ENCODE peak calls at places on chromosomes 4 and X, in four cellular contexts. One of them, this sample, is unnamed.

GRCh38 chr4:155866177-155866576 is at the start of gene ASIC5:
- DNase-seq in OCI-LY7: no peak
- DNase-seq in A549: no peak
- DNase-seq in NB4: no peak
- DNase-seq in this sample: no peak

GRCh38 chr4:73730292-73730691 is 10.1 kb upstream of the CXCL8 start:
- DNase-seq in OCI-LY7: no peak
- DNase-seq in A549: no peak
- DNase-seq in NB4: peak; percentile 48
- DNase-seq in this sample: peak; percentile 15

GRCh38 chr4:148054275-148054674 is 322.4 kb downstream of the ARHGAP10 start:
- DNase-seq in OCI-LY7: peak; percentile 62
- DNase-seq in NB4: peak; percentile 32
- DNase-seq in A549: no peak
- DNase-seq in this sample: peak; percentile 10

GRCh38 chr4:121764702-121765367 is at the start of gene SMIM43:
- DNase-seq in A549: no peak
- DNase-seq in OCI-LY7: no peak
- DNase-seq in NB4: no peak
- DNase-seq in this sample: no peak

GRCh38 chr4:83906561-83906960 is 370.7 kb downstream of the GPAT3 start:
- DNase-seq in A549: no peak
- DNase-seq in OCI-LY7: no peak
- DNase-seq in NB4: no peak
- DNase-seq in this sample: no peak

GRCh38 chrX:151183912-151184565 is 7.7 kb downstream of the GPR50 start:
- DNase-seq in OCI-LY7: no peak
- DNase-seq in NB4: no peak
- DNase-seq in A549: no peak
- DNase-seq in this sample: no peak

GRCh38 chrX:28188526-28188925 is 207.3 kb upstream of the DCAF8L1 start:
- DNase-seq in A549: no peak
- DNase-seq in NB4: no peak
- DNase-seq in OCI-LY7: no peak
- DNase-seq in this sample: no peak

GRCh38 chrX:118666521-118666920 is 60.9 kb upstream of the IL13RA1 start:
- DNase-seq in NB4: no peak
- DNase-seq in A549: peak; percentile 10
- DNase-seq in OCI-LY7: no peak
- DNase-seq in this sample: no peak

GRCh38 chr4:17763931-17764330 is 17.5 kb downstream of the FAM184B start:
- DNase-seq in A549: no peak
- DNase-seq in NB4: no peak
- DNase-seq in OCI-LY7: no peak
- DNase-seq in this sample: no peak

GRCh38 chr4:11912886-11913285 is 484.2 kb upstream of the HS3ST1 start:
- DNase-seq in NB4: no peak
- DNase-seq in OCI-LY7: no peak
- DNase-seq in A549: no peak
- DNase-seq in this sample: no peak

GRCh38 chrX:135688137-135688536 is 25.3 kb upstream of the CT45A1 start:
- DNase-seq in A549: no peak
- DNase-seq in OCI-LY7: no peak
- DNase-seq in NB4: peak; percentile 7
- DNase-seq in this sample: no peak

GRCh38 chr4:126969360-126969759 is 663.4 kb upstream of the INTU start:
- DNase-seq in A549: no peak
- DNase-seq in OCI-LY7: no peak
- DNase-seq in NB4: no peak
- DNase-seq in this sample: no peak

GRCh38 chr4:71290074-71290473 is 48.7 kb upstream of the SLC4A4 start:
- DNase-seq in A549: no peak
- DNase-seq in NB4: no peak
- DNase-seq in OCI-LY7: no peak
- DNase-seq in this sample: no peak

GRCh38 chrX:144265641-144266040 is 381.8 kb downstream of the UBE2NL start:
- DNase-seq in A549: no peak
- DNase-seq in NB4: no peak
- DNase-seq in OCI-LY7: no peak
- DNase-seq in this sample: no peak

GRCh38 chrX:152601848-152602616 is 35.7 kb upstream of the GABRQ start:
- DNase-seq in NB4: peak; percentile 30
- DNase-seq in A549: no peak
- DNase-seq in OCI-LY7: peak; percentile 19
- DNase-seq in this sample: no peak

GRCh38 chrX:154594491-154594890 is 9.6 kb downstream of the CTAG1A start:
- DNase-seq in A549: no peak
- DNase-seq in NB4: no peak
- DNase-seq in OCI-LY7: no peak
- DNase-seq in this sample: no peak

GRCh38 chr4:41814565-41814964 is 66.0 kb upstream of the PHOX2B start:
- DNase-seq in OCI-LY7: no peak
- DNase-seq in A549: no peak
- DNase-seq in NB4: no peak
- DNase-seq in this sample: no peak

GRCh38 chrX:41655631-41656030 is 33.1 kb upstream of the GPR34 start:
- DNase-seq in A549: no peak
- DNase-seq in NB4: no peak
- DNase-seq in OCI-LY7: no peak
- DNase-seq in this sample: no peak

GRCh38 chr4:112848931-112849330 is 200.5 kb upstream of the ANK2 start:
- DNase-seq in A549: no peak
- DNase-seq in OCI-LY7: no peak
- DNase-seq in NB4: no peak
- DNase-seq in this sample: no peak

GRCh38 chr4:26441110-26441509 is 49.2 kb downstream of the CCKAR start:
- DNase-seq in A549: no peak
- DNase-seq in NB4: no peak
- DNase-seq in OCI-LY7: no peak
- DNase-seq in this sample: no peak

GRCh38 chr4:4852591-4853362 is 6.7 kb upstream of the MSX1 start:
- DNase-seq in OCI-LY7: no peak
- DNase-seq in A549: no peak
- DNase-seq in NB4: no peak
- DNase-seq in this sample: no peak

GRCh38 chr4:76055005-76055404 is 19.1 kb upstream of the CXCL11 start:
- DNase-seq in OCI-LY7: peak; percentile 6
- DNase-seq in A549: no peak
- DNase-seq in NB4: peak; percentile 22
- DNase-seq in this sample: no peak

GRCh38 chrX:39613997-39614679 is 483.6 kb downstream of the BCOR start:
- DNase-seq in NB4: no peak
- DNase-seq in OCI-LY7: no peak
- DNase-seq in A549: no peak
- DNase-seq in this sample: no peak

GRCh38 chr4:81747242-81747930 is 275.7 kb upstream of the RASGEF1B start:
- DNase-seq in OCI-LY7: no peak
- DNase-seq in NB4: peak; percentile 53
- DNase-seq in A549: no peak
- DNase-seq in this sample: no peak

GRCh38 chrX:9204560-9204959 is 170.6 kb upstream of the FAM9B start:
- DNase-seq in NB4: no peak
- DNase-seq in OCI-LY7: no peak
- DNase-seq in A549: peak; percentile 7
- DNase-seq in this sample: no peak

GRCh38 chr4:23856630-23857029 is 33.2 kb downstream of the PPARGC1A start:
- DNase-seq in A549: no peak
- DNase-seq in OCI-LY7: no peak
- DNase-seq in NB4: no peak
- DNase-seq in this sample: no peak

GRCh38 chrX:130623508-130623907 is 221.7 kb downstream of the RBMX2 start:
- DNase-seq in A549: no peak
- DNase-seq in OCI-LY7: no peak
- DNase-seq in NB4: no peak
- DNase-seq in this sample: no peak

GRCh38 chr4:88672987-88673386 is 24.6 kb downstream of the NAP1L5 start:
- DNase-seq in OCI-LY7: peak; percentile 32
- DNase-seq in NB4: peak; percentile 48
- DNase-seq in A549: no peak
- DNase-seq in this sample: no peak
- TF ChIP-seq CTCF in OCI-LY7: peak; percentile 83
- TF ChIP-seq CTCF in NB4: peak; percentile 65
- TF ChIP-seq CTCF in A549: peak; percentile 51
- TF ChIP-seq CTCF in this sample: peak; percentile 74

DNA sequence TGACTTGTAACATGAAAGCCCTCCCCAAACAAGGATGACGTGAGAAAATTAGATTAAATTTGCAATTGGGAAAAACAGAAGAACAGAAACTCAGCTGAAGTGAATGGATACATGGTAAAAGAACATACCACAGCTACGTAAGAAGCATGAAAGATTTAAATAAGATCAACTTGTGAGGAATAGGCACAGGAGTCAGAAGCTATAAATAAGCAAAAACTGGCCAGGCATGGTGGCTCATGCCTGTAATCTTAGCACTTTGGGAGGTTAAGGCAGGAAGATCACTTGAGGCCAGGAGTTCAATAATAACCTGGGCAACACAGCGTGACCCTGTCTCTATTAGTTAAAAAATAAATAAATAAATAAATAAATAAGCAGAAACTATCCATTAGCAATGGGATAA is 33.6 kb upstream of the ZCCHC13 start:
- DNase-seq in A549: no peak
- DNase-seq in OCI-LY7: no peak
- DNase-seq in NB4: no peak
- DNase-seq in this sample: no peak
- H3K4me3 ChIP-seq in A549: no peak overlapping the region
- H3K4me3 ChIP-seq in OCI-LY7: no peak overlapping the region
- H3K4me3 ChIP-seq in NB4: no peak overlapping the region
- H3K4me3 ChIP-seq in this sample: no peak overlapping the region

DNA sequence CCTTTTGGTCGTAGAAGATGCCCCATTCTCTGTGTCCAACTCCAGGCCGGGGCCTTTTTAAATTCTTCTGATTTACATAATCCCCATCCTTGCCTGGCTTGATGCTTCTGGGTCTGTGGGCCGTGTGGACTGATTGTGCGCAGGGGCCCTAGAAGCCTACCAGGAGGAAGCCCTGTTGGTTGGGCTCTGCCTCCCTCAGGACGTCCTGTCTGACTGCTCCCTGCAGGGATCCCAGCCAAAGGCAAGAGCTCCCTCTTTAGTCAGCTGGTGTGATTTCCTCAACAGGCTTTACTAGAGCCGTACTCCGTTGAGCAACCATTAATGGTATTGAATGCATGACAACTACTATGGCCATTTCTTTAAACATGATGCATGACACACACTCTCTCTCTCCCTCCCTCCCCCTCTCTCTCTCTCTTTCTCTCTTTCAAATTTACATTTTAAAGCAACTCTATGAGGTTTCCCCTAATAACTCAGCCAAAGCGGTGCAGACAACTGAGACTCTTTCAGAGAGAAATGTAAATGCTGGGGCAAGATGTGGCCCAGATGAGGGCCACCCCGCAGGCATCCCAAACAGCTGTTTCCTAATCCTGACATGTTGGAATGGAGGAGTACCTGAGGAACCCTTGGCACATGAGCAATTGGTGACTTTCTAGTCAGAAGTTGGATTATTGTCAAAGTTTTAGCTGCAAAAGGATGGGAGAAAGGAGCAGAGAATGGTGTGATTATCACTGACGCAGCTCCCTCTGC is 117.3 kb downstream of the DRD5 start:
- DNase-seq in NB4: peak; percentile 48
- DNase-seq in A549: peak; percentile 11
- DNase-seq in OCI-LY7: no peak
- DNase-seq in this sample: no peak
- TF ChIP-seq CTCF in NB4: peak; percentile 15
- TF ChIP-seq CTCF in A549: no peak
- TF ChIP-seq CTCF in OCI-LY7: peak; percentile 26
- TF ChIP-seq CTCF in this sample: peak; percentile 10

DNA sequence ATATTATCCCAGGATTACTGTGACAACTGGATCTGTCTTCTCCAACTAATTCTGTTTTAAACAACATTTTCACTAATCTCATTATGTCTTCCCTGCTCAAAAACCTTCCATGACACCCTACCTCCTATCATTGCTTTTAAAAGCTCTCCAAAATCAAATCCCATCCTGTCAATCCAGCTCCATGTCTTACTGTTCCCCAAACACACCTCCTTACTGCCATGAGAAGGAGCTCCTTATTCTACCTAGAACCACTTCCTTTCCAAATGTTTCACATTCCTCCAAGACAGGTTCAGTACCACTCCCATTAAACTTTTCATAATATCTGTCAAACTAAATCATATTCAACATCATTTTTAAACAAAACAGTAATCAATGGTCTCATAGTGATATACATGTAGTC is 66.9 kb upstream of the WDR17 start:
- DNase-seq in A549: no peak
- DNase-seq in OCI-LY7: peak; percentile 16
- DNase-seq in NB4: no peak
- DNase-seq in this sample: no peak
- H3K4me3 ChIP-seq in A549: no peak overlapping the region
- H3K4me3 ChIP-seq in OCI-LY7: no peak overlapping the region
- H3K4me3 ChIP-seq in NB4: no peak overlapping the region
- H3K4me3 ChIP-seq in this sample: no peak overlapping the region

DNA sequence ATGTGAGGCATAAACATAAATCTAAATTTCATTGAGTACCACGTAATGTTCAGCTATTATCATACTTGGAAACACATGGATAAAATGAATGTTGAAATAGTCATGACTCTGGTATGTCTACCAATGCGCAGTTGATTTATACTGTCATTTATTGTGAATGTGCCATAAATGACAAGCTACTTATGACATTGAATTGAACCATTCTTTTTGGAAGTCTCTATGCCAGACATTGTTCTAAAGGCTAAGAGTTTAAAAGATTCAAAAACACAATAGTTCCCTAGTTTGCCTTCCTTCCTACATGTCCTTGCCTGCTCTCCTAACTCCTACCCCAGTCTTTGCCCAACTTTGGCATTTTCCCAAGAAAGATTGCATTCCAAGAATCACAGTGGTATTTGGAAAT is 96.6 kb upstream of the DMD start:
- DNase-seq in OCI-LY7: no peak
- DNase-seq in A549: no peak
- DNase-seq in NB4: no peak
- DNase-seq in this sample: no peak
- TF ChIP-seq CTCF in OCI-LY7: no peak
- TF ChIP-seq CTCF in A549: no peak
- TF ChIP-seq CTCF in NB4: no peak
- TF ChIP-seq CTCF in this sample: no peak

DNA sequence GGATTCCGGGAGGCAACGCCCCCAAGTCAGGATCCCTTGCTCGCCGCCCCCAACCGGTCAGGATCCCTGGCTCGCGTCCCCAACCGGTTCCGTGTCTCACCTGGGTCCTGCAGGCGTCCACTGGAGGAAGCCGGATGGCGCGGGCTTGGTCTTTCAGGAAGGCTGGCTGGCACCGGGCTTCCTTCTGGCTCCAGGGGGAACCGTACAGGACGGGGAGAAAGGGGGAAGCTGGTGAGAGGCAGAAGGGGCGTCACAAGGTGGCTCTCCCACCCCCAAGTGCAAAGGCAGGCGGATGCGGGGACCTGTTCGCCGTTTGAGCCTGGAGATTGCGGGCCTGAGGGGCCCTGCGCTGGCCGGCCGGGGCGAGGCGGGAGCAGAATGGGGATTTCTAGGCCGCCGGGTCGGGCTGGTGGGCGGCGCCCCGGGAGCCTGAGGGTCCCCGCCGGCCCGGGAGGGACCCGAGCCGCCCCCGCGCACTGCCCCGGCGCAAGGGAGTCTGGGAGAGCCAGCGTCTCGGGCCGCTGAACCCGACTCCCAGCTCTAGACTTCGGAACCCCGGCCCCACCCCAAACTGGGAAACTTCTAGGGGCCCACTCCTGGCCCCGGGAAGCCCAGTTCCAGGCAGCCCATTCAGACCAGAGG is 84.8 kb downstream of the HPRT1 start:
- DNase-seq in OCI-LY7: no peak
- DNase-seq in A549: no peak
- DNase-seq in NB4: no peak
- DNase-seq in this sample: no peak
- H3K4me3 ChIP-seq in OCI-LY7: no peak overlapping the region
- H3K4me3 ChIP-seq in A549: no peak overlapping the region
- H3K4me3 ChIP-seq in NB4: no peak overlapping the region
- H3K4me3 ChIP-seq in this sample: no peak overlapping the region

This sample was measured in HFF-Myc.